ENCODE peak calls at places on chromosomes 13 and 19, in five cellular contexts. B is PC-9, L is A673, Z is PC-3, H is H1. K is an unnamed sample.

GRCh38 chr13:37984357-37984756 is 114.8 kb upstream of the TRPC4 start:
- DNase-seq in Z (no peak), B (no peak), H (peak), L (peak), K (peak)

GRCh38 chr19:38360351-38360750 is 14.0 kb upstream of the PSMD8 start:
- DNase-seq in Z (no peak), B (no peak), L (no peak), H (no peak), K (no peak)

GRCh38 chr13:66528139-66528538 is 702.0 kb downstream of the PCDH9 start:
- DNase-seq in H (no peak), B (no peak), L (no peak), Z (no peak), K (no peak)

GRCh38 chr19:16899566-16900075 is 10.8 kb downstream of the F2RL3 start:
- DNase-seq in Z (peak), H (no peak), B (peak), L (no peak), K (peak)

GRCh38 chr13:94433055-94433947 is 46.2 kb downstream of the DCT start:
- DNase-seq in B (no peak), H (peak), L (no peak), Z (no peak), K (peak)

GRCh38 chr19:11538232-11539036 is at the start of gene CNN1:
- DNase-seq in Z (no peak), H (peak), L (peak), B (no peak), K (peak)

GRCh38 chr13:96141032-96141431 is 51.1 kb downstream of the HS6ST3 start:
- DNase-seq in Z (peak), H (no peak), L (peak), B (peak), K (peak)

GRCh38 chr13:110433014-110433413 is 125.9 kb downstream of the COL4A2 start:
- DNase-seq in Z (no peak), H (no peak), L (no peak), B (peak), K (no peak)

GRCh38 chr19:57759096-57759495 is 10.4 kb upstream of the ZNF586 start:
- DNase-seq in L (no peak), H (no peak), Z (no peak), B (no peak), K (no peak)

GRCh38 chr19:30662211-30662861 is 290.2 kb downstream of the ZNF536 start:
- DNase-seq in Z (no peak), L (peak), H (no peak), B (no peak), K (no peak)

GRCh38 chr19:11261902-11262839 is at the start of gene DOCK6:
- DNase-seq in Z (peak), B (no peak), L (peak), H (no peak), K (peak)

GRCh38 chr19:18464646-18465045 is 26.7 kb upstream of the ISYNA1 start:
- DNase-seq in B (no peak), L (no peak), H (no peak), Z (peak), K (no peak)

GRCh38 chr13:109680288-109680687 is 106.1 kb downstream of the IRS2 start:
- DNase-seq in B (no peak), L (no peak), Z (no peak), H (no peak), K (no peak)

GRCh38 chr13:73849292-73849691 is 284.9 kb downstream of the KLF12 start:
- DNase-seq in H (peak), B (no peak), Z (peak), L (peak), K (peak)

GRCh38 chr13:67769063-67769986 is 539.2 kb upstream of the PCDH9 start:
- DNase-seq in L (no peak), H (no peak), B (no peak), Z (no peak), K (no peak)

GRCh38 chr13:54989418-54989817 is 1960.8 kb downstream of the OLFM4 start:
- DNase-seq in H (no peak), Z (no peak), B (no peak), L (no peak), K (no peak)

GRCh38 chr13:75153834-75154233 is 328.1 kb downstream of the TBC1D4 start:
- DNase-seq in L (no peak), Z (no peak), B (no peak), H (no peak), K (no peak)

GRCh38 chr13:103351035-103351828 is 285.0 kb upstream of the SLC10A2 start:
- DNase-seq in L (peak), B (no peak), H (peak), Z (peak), K (peak)

GRCh38 chr19:5579286-5579685 is 11.5 kb upstream of the TINCR start:
- DNase-seq in Z (no peak), B (no peak), L (no peak), H (no peak), K (no peak)

GRCh38 chr13:40221131-40221459 is 445.3 kb downstream of the FOXO1 start:
- DNase-seq in Z (no peak), H (no peak), B (no peak), L (no peak), K (no peak)

GRCh38 chr13:21079761-21080730 is 18.7 kb upstream of the LATS2 start:
- DNase-seq in B (peak), L (no peak), Z (peak), H (no peak), K (no peak)

GRCh38 chr13:72643339-72643989 is 84.0 kb downstream of the MZT1 start:
- DNase-seq in L (peak), Z (peak), H (no peak), B (peak), K (peak)

GRCh38 chr19:18310118-18310909 is 12.6 kb downstream of the LSM4 start:
- DNase-seq in L (no peak), B (no peak), Z (no peak), H (no peak), K (no peak)

GRCh38 chr13:39038569-39038898 is 278 bp downstream of the NHLRC3 start:
- DNase-seq in L (peak), B (no peak), H (no peak), Z (peak), K (no peak)

GRCh38 chr13:50529154-50529882 is 314.2 kb downstream of the DLEU7 start:
- DNase-seq in Z (peak), B (no peak), H (no peak), L (peak), K (no peak)

GRCh38 chr13:96091932-96092253 is 2.0 kb downstream of the HS6ST3 start:
- DNase-seq in L (no peak), H (no peak), Z (no peak), B (no peak), K (no peak)

GRCh38 chr13:46146898-46147297 is 35.1 kb downstream of the LCP1 start:
- DNase-seq in B (no peak), L (peak), H (no peak), Z (no peak), K (peak)

GRCh38 chr19:56350416-56351045 is 35.9 kb upstream of the ZSCAN5A start:
- DNase-seq in Z (peak), H (no peak), B (no peak), L (peak), K (peak)

GRCh38 chr13:99972190-99972731 is 694 bp upstream of the ZIC5 start:
- DNase-seq in H (no peak), Z (no peak), B (no peak), L (no peak), K (peak)

GRCh38 chr13:73835138-73835721 is 299.0 kb downstream of the KLF12 start:
- DNase-seq in B (no peak), H (no peak), L (peak), Z (peak), K (peak)

GRCh38 chr13:95181586-95181985 is 119.7 kb downstream of the ABCC4 start:
- DNase-seq in B (no peak), L (no peak), Z (no peak), H (no peak), K (no peak)

GRCh38 chr19:51161266-51161665 is 19.2 kb downstream of the SIGLEC7 start:
- DNase-seq in Z (no peak), L (no peak), B (no peak), H (no peak), K (no peak)

GRCh38 chr19:3132971-3133792 is 2.7 kb upstream of the GNA15 start:
- DNase-seq in Z (no peak), L (peak), B (peak), H (no peak), K (no peak)

GRCh38 chr13:110388141-110388943 is 81.3 kb downstream of the COL4A2 start:
- DNase-seq in L (no peak), Z (no peak), H (no peak), B (peak), K (no peak)

GRCh38 chr19:55305491-55305890 is 19.6 kb downstream of the TMEM150B start:
- DNase-seq in Z (peak), B (no peak), H (no peak), L (peak), K (peak)

GRCh38 chr13:39765801-39766463 is 110.5 kb downstream of the COG6 start:
- DNase-seq in L (peak), B (no peak), Z (peak), H (no peak), K (peak)

GRCh38 chr19:34120846-34121639 is 51.3 kb upstream of the LSM14A start:
- DNase-seq in L (peak), B (no peak), H (no peak), Z (peak), K (peak)
- TF ChIP-seq EZH2 in L (no peak), B (no peak), H (no peak), Z (no peak), K (no peak)

GRCh38 chr13:44768233-44768632 is 192.1 kb upstream of the TSC22D1 start:
- DNase-seq in B (no peak), Z (no peak), L (no peak), H (no peak), K (no peak)
- TF ChIP-seq CTCF in B (no peak), Z (no peak), L (no peak), H (no peak), K (no peak)

GRCh38 chr13:27965740-27966640 is 3.1 kb downstream of the CDX2 start:
- DNase-seq in B (no peak), L (no peak), H (peak), Z (no peak), K (peak)
- TF ChIP-seq EZH2 in B (no peak), L (peak), H (no peak), Z (no peak), K (peak)

GRCh38 chr19:48779636-48780035 is 24.3 kb downstream of the FGF21 start:
- DNase-seq in H (no peak), B (no peak), L (no peak), Z (no peak), K (no peak)

GRCh38 chr19:48780684-48781391 is 25.5 kb downstream of the FGF21 start:
- DNase-seq in Z (no peak), H (no peak), L (no peak), B (peak), K (no peak)

GRCh38 chr19:48784527-48784926 is 26.3 kb downstream of the BCAT2 start:
- DNase-seq in Z (peak), B (peak), L (no peak), H (no peak), K (no peak)
- TF ChIP-seq CTCF in Z (no peak), B (peak), L (no peak), H (no peak), K (no peak)

GRCh38 chr19:45305421-45305820 is 17.3 kb downstream of the CKM start:
- DNase-seq in B (no peak), Z (no peak), L (no peak), H (no peak), K (no peak)
- TF ChIP-seq EZH2 in B (no peak), Z (no peak), L (no peak), H (no peak), K (no peak)

GRCh38 chr13:111474136-111475002 is 153.9 kb downstream of the TEX29 start:
- DNase-seq in Z (peak), L (peak), H (peak), B (peak), K (peak)
- TF ChIP-seq CTCF in Z (peak), L (peak), H (no peak), B (peak), K (peak)

GRCh38 chr19:28386080-28386869 is 826.7 kb downstream of the UQCRFS1 start:
- DNase-seq in H (no peak), Z (no peak), L (no peak), B (no peak), K (no peak)
- TF ChIP-seq EZH2 in H (no peak), Z (no peak), L (no peak), B (no peak), K (no peak)

DNA sequence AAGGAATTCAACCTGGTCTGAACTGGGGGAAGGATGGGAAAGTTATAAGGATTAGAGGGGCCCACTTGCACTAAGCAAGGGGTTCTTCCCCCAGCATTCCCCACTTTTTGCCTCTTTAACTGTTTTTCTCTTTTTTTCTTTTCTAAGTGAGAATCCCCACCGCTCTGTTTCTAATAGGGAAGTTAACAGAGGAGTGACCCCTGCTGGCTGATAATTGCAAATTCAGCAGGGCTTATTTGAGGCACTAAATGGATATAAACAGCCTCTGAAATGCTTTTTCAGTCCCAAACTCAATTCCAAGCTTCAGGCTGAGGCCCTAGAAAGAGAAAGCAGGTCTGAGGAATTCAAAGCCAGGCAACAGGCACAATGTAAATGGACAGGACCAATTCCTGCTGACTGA is 38.2 kb upstream of the CEACAM21 start:
- DNase-seq in H (no peak), B (no peak), L (peak), Z (peak), K (no peak)
- TF ChIP-seq CTCF in H (no peak), B (peak), L (peak), Z (peak), K (peak)

GRCh38 chr19:45217193-45217956 is 27.8 kb downstream of the EXOC3L2 start:
- DNase-seq in L (no peak), B (no peak), Z (no peak), H (no peak), K (peak)
- TF ChIP-seq EZH2 in L (peak), B (no peak), Z (no peak), H (peak), K (peak)

DNA sequence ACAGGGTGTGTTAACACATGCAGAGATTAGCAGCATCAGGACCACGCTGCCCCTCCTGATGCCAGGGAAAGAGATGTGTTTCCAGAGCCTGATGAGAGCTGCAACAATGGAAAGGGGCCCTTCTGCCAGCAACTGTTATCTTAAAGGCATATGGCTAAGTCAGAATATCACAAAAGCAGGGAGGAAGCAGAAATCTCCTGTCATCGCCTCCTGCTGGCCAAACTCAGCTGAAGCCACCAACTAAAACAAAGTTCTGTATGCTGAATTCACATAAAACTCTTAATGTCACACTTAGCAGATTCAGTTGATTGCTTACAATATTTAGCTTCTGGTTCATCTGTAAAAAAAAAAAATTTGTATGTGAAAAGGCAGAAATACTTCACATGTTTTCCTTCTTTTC is 178.2 kb downstream of the GPC5 start:
- DNase-seq in Z (no peak), L (no peak), B (no peak), H (peak), K (peak)
- TF ChIP-seq CTCF in Z (peak), L (peak), B (peak), H (peak), K (peak)